ENCODE peak calls at places on chromosomes 1 and 21, in eight cellular contexts. G is ovary, U is HL-60, P is fibroblast of the aortic adventitia, V is stomach, C is mammary epithelial cell, L is NB4, O is breast epithelium. E is an unnamed sample.

GRCh38 chr1:236082511-236082910 is 17.6 kb upstream of the NID1 start:
- DNase-seq in G (no peak), U (no peak), P (no peak), V (no peak), C (no peak), L (no peak), O (no peak), E (no peak)

GRCh38 chr1:151131832-151132675 is 14.4 kb downstream of the SEMA6C start:
- DNase-seq in G (peak; percentile 73), U (no peak), P (no peak), V (peak; percentile 34), C (no peak), L (no peak), O (peak; percentile 26), E (no peak)

GRCh38 chr1:43147625-43148319 is 24.3 kb downstream of the EBNA1BP2 start:
- DNase-seq in G (peak; percentile 87), U (peak; percentile 18), P (peak; percentile 37), V (peak; percentile 84), C (peak; percentile 66), L (no peak), O (peak; percentile 58), E (no peak)

GRCh38 chr1:209172286-209172685 is 411.2 kb upstream of the CAMK1G start:
- DNase-seq in G (no peak), U (no peak), P (no peak), V (no peak), C (peak; percentile 81), L (no peak), O (no peak), E (no peak)

GRCh38 chr21:33951276-33952178 is 35.9 kb upstream of the ATP5PO start:
- DNase-seq in G (no peak), U (no peak), P (peak; percentile 35), V (no peak), C (no peak), L (peak; percentile 20), O (no peak), E (no peak)

GRCh38 chr1:63774617-63775417 is 1.0 kb downstream of the ROR1 start:
- DNase-seq in G (peak; percentile 66), U (no peak), P (peak; percentile 52), V (peak; percentile 46), C (peak; percentile 62), L (no peak), O (peak; percentile 22), E (no peak)

GRCh38 chr1:24949331-24949881 is 19.3 kb upstream of the RUNX3 start:
- DNase-seq in G (no peak), U (no peak), P (peak; percentile 59), V (no peak), C (peak; percentile 32), L (no peak), O (no peak), E (no peak)

GRCh38 chr1:116122955-116123757 is 12.0 kb downstream of the MAB21L3 start:
- DNase-seq in G (no peak), U (no peak), P (peak; percentile 96), V (peak; percentile 37), C (peak; percentile 69), L (no peak), O (no peak), E (peak; percentile 96)

GRCh38 chr1:175673236-175674150 is 69.9 kb downstream of the TNR start:
- DNase-seq in G (no peak), U (no peak), P (no peak), V (no peak), C (peak; percentile 4), L (no peak), O (no peak), E (no peak)

GRCh38 chr1:116852910-116853309 is 56.8 kb upstream of the PTGFRN start:
- DNase-seq in G (no peak), U (no peak), P (no peak), V (no peak), C (peak; percentile 47), L (no peak), O (no peak), E (no peak)

GRCh38 chr1:1422465-1423244 is 1.6 kb upstream of the ANKRD65 start:
- DNase-seq in G (peak; percentile 35), U (no peak), P (no peak), V (no peak), C (peak; percentile 51), L (peak; percentile 63), O (no peak), E (no peak)

GRCh38 chr1:100734716-100735115 is 15.2 kb downstream of the VCAM1 start:
- DNase-seq in G (no peak), U (no peak), P (peak; percentile 96), V (no peak), C (peak; percentile 11), L (no peak), O (no peak), E (peak; percentile 68)

GRCh38 chr1:7810395-7810794 is 26.3 kb downstream of the PER3 start:
- DNase-seq in G (no peak), U (no peak), P (peak; percentile 76), V (no peak), C (peak; percentile 90), L (peak; percentile 40), O (no peak), E (no peak)

GRCh38 chr1:201791051-201791774 is 37.7 kb upstream of the IPO9 start:
- DNase-seq in G (no peak), U (no peak), P (peak; percentile 35), V (no peak), C (no peak), L (no peak), O (no peak), E (no peak)
- TF ChIP-seq CTCF in G (no peak), U (no peak), P (no peak), V (no peak), C (no peak), L (no peak), O (no peak), E (no peak)

GRCh38 chr1:163706915-163707314 is 385.2 kb downstream of the NUF2 start:
- DNase-seq in G (no peak), U (no peak), P (no peak), V (no peak), C (no peak), L (peak; percentile 7), O (no peak), E (no peak)
- H3K4me3 ChIP-seq in G (no peak overlapping the region), U (no peak overlapping the region), P (no peak overlapping the region), V (no peak overlapping the region), C (no peak overlapping the region), L (no peak overlapping the region), O (no peak overlapping the region), E (no peak overlapping the region)

DNA sequence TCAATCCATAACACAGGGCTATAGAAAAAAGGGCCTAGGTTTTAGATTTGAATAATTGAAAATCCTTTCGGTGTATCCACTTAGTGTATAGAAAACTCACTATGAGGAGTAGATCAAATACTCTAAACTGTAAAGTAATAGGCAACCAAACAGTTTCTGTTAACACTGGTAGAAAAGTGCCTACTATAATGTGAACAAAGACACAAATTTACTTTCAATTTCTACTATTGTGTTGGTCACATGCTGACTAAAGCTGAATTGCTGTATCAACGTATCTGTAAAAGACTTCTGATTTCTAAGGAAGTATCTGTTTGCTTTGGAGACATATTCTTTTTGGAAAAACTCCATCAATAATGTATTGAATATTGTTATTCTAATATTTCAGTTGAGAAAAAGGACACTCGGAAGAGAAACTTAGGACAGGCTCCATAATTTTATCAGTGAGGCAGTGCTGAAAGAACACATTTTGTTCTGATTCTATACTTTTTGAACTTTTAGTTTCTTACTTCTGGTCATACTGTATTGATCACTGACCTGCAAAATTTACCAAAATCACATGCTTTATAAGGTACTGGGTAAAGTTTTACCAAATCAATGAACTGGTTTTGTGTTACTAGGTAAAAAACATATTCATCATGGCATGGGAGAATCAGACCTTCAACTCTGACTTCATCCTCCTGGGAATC is at the start of gene OR2M5:
- DNase-seq in G (no peak), U (no peak), P (no peak), V (no peak), C (no peak), L (no peak), O (no peak), E (no peak)
- TF ChIP-seq CTCF in G (no peak), U (no peak), P (no peak), V (no peak), C (no peak), L (no peak), O (no peak), E (no peak)

DNA sequence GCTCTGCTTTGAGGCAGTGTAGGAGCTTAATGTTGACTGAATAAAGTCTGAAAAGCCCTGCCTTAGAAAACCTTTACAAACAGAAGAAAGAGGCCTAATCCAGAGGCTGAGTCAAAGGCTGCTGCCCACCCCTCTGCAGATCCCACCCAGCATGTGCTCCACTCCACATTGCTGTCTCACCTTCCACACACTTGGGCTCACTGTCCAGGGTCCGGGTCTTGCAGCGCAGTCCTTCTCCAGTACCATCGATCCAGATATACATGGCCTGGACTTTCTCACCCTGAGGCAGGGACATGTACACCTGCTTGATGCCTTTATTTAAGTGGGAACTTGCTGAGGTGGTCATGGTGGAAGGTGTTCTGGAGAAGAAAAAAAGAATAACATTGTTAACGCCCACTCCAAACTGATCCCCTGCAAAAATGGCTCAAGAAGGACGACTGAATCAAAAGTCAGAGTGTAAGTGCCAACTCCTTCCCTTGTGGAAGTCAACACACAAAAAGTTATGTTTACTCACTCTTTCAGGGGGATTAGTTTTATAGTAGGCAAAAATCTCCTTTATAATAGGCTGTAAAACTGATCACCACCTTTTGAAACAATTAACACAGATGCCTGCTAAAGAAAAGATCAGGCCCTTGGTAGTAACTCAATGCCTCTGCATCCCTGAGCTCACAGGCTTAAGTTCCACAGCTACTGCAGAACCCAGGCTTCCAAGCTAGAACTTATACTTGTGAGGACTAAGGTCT is 3.0 kb downstream of the GLUL start:
- DNase-seq in G (no peak), U (no peak), P (no peak), V (no peak), C (no peak), L (no peak), O (no peak), E (no peak)
- H3K4me3 ChIP-seq in G (peak overlapping the region; percentile 88), U (peak overlapping the region; percentile 56), P (peak overlapping the region; percentile 86), V (peak overlapping the region; percentile 70), C (peak overlapping the region; percentile 82), L (peak overlapping the region; percentile 92), O (peak overlapping the region; percentile 86), E (peak overlapping the region; percentile 89)

GRCh38 chr21:32414579-32415358 is 2.3 kb downstream of the EVA1C start:
- DNase-seq in G (no peak), U (no peak), P (peak; percentile 77), V (no peak), C (peak; percentile 30), L (no peak), O (no peak), E (no peak)
- TF ChIP-seq CTCF in G (peak; percentile 22), U (no peak), P (peak; percentile 58), V (no peak), C (peak; percentile 45), L (peak; percentile 4), O (no peak), E (peak; percentile 70)

GRCh38 chr1:31938184-31938975 is at the start of gene PTP4A2:
- DNase-seq in G (peak; percentile 96), U (peak; percentile 95), P (peak; percentile 89), V (peak; percentile 95), C (peak; percentile 95), L (peak; percentile 97), O (peak; percentile 85), E (peak; percentile 60)

GRCh38 chr1:31944205-31945089 is 6.3 kb upstream of the PTP4A2 start:
- DNase-seq in G (peak; percentile 95), U (peak; percentile 95), P (peak; percentile 95), V (peak; percentile 86), C (no peak), L (peak; percentile 96), O (peak; percentile 49), E (no peak)

GRCh38 chr1:31939484-31940329 is 1.5 kb upstream of the PTP4A2 start:
- DNase-seq in G (peak; percentile 79), U (peak; percentile 92), P (peak; percentile 64), V (peak; percentile 73), C (peak; percentile 90), L (peak; percentile 98), O (peak; percentile 60), E (peak; percentile 80)

GRCh38 chr1:31943546-31944184 is 5.5 kb upstream of the PTP4A2 start:
- DNase-seq in G (no peak), U (peak; percentile 51), P (no peak), V (no peak), C (no peak), L (peak; percentile 81), O (no peak), E (no peak)
- H3K4me3 ChIP-seq in G (peak overlapping the region; percentile 51), U (no peak overlapping the region), P (peak overlapping the region; percentile 28), V (peak overlapping the region; percentile 44), C (no peak overlapping the region), L (peak overlapping the region; percentile 37), O (peak overlapping the region; percentile 43), E (no peak overlapping the region)